ENCODE peak calls at places on chromosomes 5 and 9, in four cellular contexts. S is GM13976, Q is H1, Z is fibroblast of mammary gland. A is an unnamed sample.

GRCh38 chr5:141398608-141399007 is 861 bp downstream of the PCDHGB5 start:
- DNase-seq in Z (no peak), Q (no peak), S (no peak), A (no peak)

GRCh38 chr9:93897075-93897970 is 57.8 kb downstream of the BARX1 start:
- DNase-seq in Q (peak; percentile 34), Z (no peak), S (peak; percentile 24), A (peak; percentile 12)

GRCh38 chr9:90044263-90044662 is 439.5 kb downstream of the GADD45G start:
- DNase-seq in Z (no peak), S (no peak), Q (peak; percentile 7), A (no peak)

GRCh38 chr5:86909461-86909881 is 291.7 kb downstream of the COX7C start:
- DNase-seq in Q (no peak), S (no peak), Z (peak; percentile 83), A (no peak)

GRCh38 chr5:165630211-165630866 is 2124.9 kb downstream of the MAT2B start:
- DNase-seq in Z (peak; percentile 56), S (peak; percentile 43), Q (peak; percentile 64), A (peak; percentile 32)

GRCh38 chr9:126925876-126926275 is 11.3 kb downstream of the RALGPS1 start:
- DNase-seq in Q (no peak), S (no peak), Z (no peak), A (no peak)

GRCh38 chr9:75133396-75133795 is 45.1 kb downstream of the OSTF1 start:
- DNase-seq in Q (no peak), Z (no peak), S (no peak), A (no peak)

GRCh38 chr5:132445930-132446329 is 44.6 kb downstream of the IRF1 start:
- DNase-seq in Q (no peak), Z (no peak), S (no peak), A (no peak)

GRCh38 chr9:32255026-32255425 is 129.4 kb upstream of the ACO1 start:
- DNase-seq in Z (no peak), Q (no peak), S (no peak), A (no peak)

GRCh38 chr9:112489039-112489546 is 2.5 kb downstream of the KIAA1958 start:
- DNase-seq in Q (no peak), S (no peak), Z (no peak), A (no peak)

GRCh38 chr5:90434116-90434714 is 24.7 kb upstream of the CETN3 start:
- DNase-seq in Z (peak; percentile 53), Q (peak; percentile 79), S (no peak), A (no peak)

GRCh38 chr9:3879315-3879714 is 353.5 kb upstream of the RFX3 start:
- DNase-seq in S (no peak), Q (no peak), Z (no peak), A (no peak)

GRCh38 chr9:13932472-13933267 is 381.3 kb downstream of the NFIB start:
- DNase-seq in Z (no peak), Q (no peak), S (no peak), A (no peak)

GRCh38 chr5:179746872-179747271 is 14.2 kb downstream of the MAML1 start:
- DNase-seq in S (no peak), Z (no peak), Q (no peak), A (no peak)

GRCh38 chr5:177607452-177608192 is 7.7 kb downstream of the B4GALT7 start:
- DNase-seq in Q (peak; percentile 92), Z (peak; percentile 79), S (peak; percentile 84), A (peak; percentile 79)

GRCh38 chr9:16384993-16385392 is 485.5 kb downstream of the BNC2 start:
- DNase-seq in Q (no peak), S (no peak), Z (no peak), A (no peak)

GRCh38 chr5:131019601-131020315 is 145.3 kb downstream of the HINT1 start:
- DNase-seq in Q (no peak), Z (no peak), S (no peak), A (no peak)

GRCh38 chr9:120374239-120374638 is 205.7 kb downstream of the CDK5RAP2 start:
- DNase-seq in S (no peak), Q (no peak), Z (no peak), A (no peak)

GRCh38 chr9:94599102-94599501 is 5.5 kb upstream of the FBP2 start:
- DNase-seq in S (no peak), Q (no peak), Z (no peak), A (no peak)

GRCh38 chr5:131252824-131253171 is 11.1 kb upstream of the CDC42SE2 start:
- DNase-seq in Z (no peak), S (peak; percentile 55), Q (no peak), A (peak; percentile 55)

GRCh38 chr5:32298056-32298420 is 14.7 kb downstream of the MTMR12 start:
- DNase-seq in S (no peak), Z (no peak), Q (no peak), A (no peak)

GRCh38 chr5:169581580-169582227 is 1.9 kb upstream of the SPDL1 start:
- DNase-seq in S (peak; percentile 37), Z (peak; percentile 81), Q (peak; percentile 73), A (peak; percentile 50)

GRCh38 chr9:124040935-124041816 is 29.6 kb downstream of the LHX2 start:
- DNase-seq in Z (no peak), S (peak; percentile 92), Q (peak; percentile 93), A (peak; percentile 88)

GRCh38 chr5:97363577-97363976 is 180.5 kb upstream of the RIOK2 start:
- DNase-seq in Z (no peak), Q (no peak), S (no peak), A (no peak)

GRCh38 chr5:149827501-149827990 is 97.4 kb downstream of the PPARGC1B start:
- DNase-seq in S (no peak), Z (no peak), Q (no peak), A (no peak)

GRCh38 chr5:112397690-112398089 is 21.4 kb downstream of the EPB41L4A start:
- DNase-seq in Z (no peak), Q (no peak), S (no peak), A (no peak)

GRCh38 chr5:134905246-134905996 is 490 bp downstream of the PCBD2 start:
- DNase-seq in Q (no peak), S (peak; percentile 68), Z (peak; percentile 82), A (peak; percentile 65)

GRCh38 chr5:111463304-111463703 is 49.0 kb downstream of the STARD4 start:
- DNase-seq in Q (no peak), S (no peak), Z (no peak), A (no peak)

GRCh38 chr5:81181576-81182316 is 51.4 kb upstream of the CKMT2 start:
- DNase-seq in S (no peak), Z (no peak), Q (no peak), A (no peak)

GRCh38 chr9:5146241-5146640 is 39.2 kb downstream of the INSL6 start:
- DNase-seq in S (no peak), Q (no peak), Z (no peak), A (no peak)

GRCh38 chr5:129664336-129664937 is 83.5 kb upstream of the MINAR2 start:
- DNase-seq in Z (peak; percentile 65), S (peak; percentile 10), Q (peak; percentile 66), A (peak; percentile 18)

GRCh38 chr5:157603333-157604190 is 28.0 kb upstream of the ADAM19 start:
- DNase-seq in S (no peak), Z (peak; percentile 89), Q (no peak), A (no peak)

GRCh38 chr9:82681809-82682208 is 381.1 kb downstream of the RASEF start:
- DNase-seq in Q (no peak), Z (no peak), S (no peak), A (no peak)

GRCh38 chr9:82679488-82679887 is 383.5 kb downstream of the RASEF start:
- DNase-seq in Z (no peak), S (no peak), Q (no peak), A (no peak)

GRCh38 chr9:82682431-82682830 is 380.5 kb downstream of the RASEF start:
- DNase-seq in Z (no peak), S (no peak), Q (no peak), A (no peak)

GRCh38 chr9:82677086-82677485 is 385.9 kb downstream of the RASEF start:
- DNase-seq in S (no peak), Q (no peak), Z (no peak), A (no peak)

GRCh38 chr9:82680179-82680935 is 382.6 kb downstream of the RASEF start:
- DNase-seq in S (no peak), Z (no peak), Q (no peak), A (no peak)
- TF ChIP-seq CTCF in S (no peak), Z (no peak), Q (no peak), A (no peak)

GRCh38 chr5:152270117-152270516 is 135.0 kb downstream of the NMUR2 start:
- DNase-seq in S (no peak), Q (no peak), Z (no peak), A (no peak)

GRCh38 chr5:152274206-152274605 is 130.9 kb downstream of the NMUR2 start:
- DNase-seq in Z (no peak), S (no peak), Q (no peak), A (no peak)

GRCh38 chr5:152269533-152269932 is 135.5 kb downstream of the NMUR2 start:
- DNase-seq in Z (no peak), S (no peak), Q (no peak), A (no peak)

DNA sequence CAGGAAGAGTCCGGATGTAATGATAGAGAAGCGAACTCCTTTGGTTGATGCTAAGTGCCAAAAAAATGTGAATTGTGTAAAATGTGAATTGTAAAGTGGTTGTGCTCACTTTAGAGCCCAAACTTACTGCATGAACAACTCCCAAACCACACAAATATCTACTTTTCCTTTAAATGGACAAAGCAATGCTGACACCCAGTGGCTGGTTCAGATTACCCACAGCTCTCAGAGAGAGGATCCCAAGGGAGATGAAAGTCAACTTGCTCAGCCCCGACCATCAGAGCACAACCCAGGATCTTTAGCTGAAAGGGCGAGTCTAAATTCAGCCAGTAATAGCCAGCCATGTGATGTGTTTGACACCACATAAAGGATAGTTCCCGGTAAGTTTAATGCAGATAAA is 133.7 kb downstream of the NMUR2 start:
- DNase-seq in S (no peak), Q (no peak), Z (peak; percentile 0), A (no peak)
- TF ChIP-seq CTCF in S (no peak), Q (peak; percentile 67), Z (no peak), A (no peak)

DNA sequence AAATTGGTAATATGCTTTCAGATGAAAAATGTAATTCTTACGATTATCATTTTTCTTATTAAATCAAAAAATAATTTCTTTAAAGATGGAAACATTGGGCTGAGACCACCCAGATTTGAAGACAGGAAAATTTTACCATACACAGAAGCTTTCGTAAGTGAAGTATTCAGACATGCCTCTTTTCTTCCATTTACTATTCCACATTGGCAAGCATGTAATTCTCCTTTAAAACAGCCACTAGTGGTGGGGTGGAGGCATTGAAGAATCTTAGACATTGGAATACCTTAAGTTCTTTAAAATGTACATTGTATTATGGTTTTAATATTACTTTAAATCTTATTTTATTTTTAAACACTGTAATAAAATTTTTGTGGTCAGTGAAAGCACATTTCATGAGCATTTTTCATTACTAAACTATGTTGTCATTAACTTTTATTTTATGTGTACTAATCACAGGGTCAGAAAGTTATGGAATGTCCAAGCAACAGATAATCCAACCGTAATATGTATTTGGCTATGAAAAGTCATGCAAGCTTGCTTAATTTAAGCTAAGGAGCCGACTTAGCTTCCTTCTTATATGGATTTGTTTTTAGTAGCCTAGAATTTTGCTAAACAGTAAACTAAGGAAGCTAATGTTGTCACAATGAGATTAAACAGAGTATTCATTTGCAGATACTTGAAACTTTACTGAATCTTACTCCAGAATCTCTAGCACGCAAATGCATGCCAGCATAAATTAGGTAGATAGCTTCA is 97.4 kb upstream of the ALDH1A1 start:
- DNase-seq in Z (peak; percentile 28), Q (no peak), S (no peak), A (no peak)
- TF ChIP-seq CTCF in Z (peak; percentile 28), Q (no peak), S (no peak), A (no peak)

GRCh38 chr5:94613583-94613982 is 4.8 kb downstream of the KIAA0825 start:
- DNase-seq in Q (no peak), Z (peak; percentile 25), S (peak; percentile 17), A (peak; percentile 14)
- TF ChIP-seq CTCF in Q (peak; percentile 36), Z (peak; percentile 20), S (peak; percentile 39), A (peak; percentile 28)

A was measured in GM10248.